ENCODE peak calls at places on chromosomes 4 and X, in five cellular contexts. D is upper lobe of left lung, E is K562, L is HepG2, W is GM12878. G is an unnamed sample.

GRCh38 chr4:166400270-166400894 is 527.3 kb downstream of the TLL1 start:
- ATAC-seq in D (no peak), E (no peak), L (no peak), W (no peak), G (no peak)

GRCh38 chr4:138689182-138689546 is 326.4 kb upstream of the NOCT start:
- ATAC-seq in W (no peak), E (no peak), D (no peak), L (no peak), G (no peak)

GRCh38 chr4:37567781-37568180 is 118.4 kb downstream of the RELL1 start:
- ATAC-seq in L (no peak), D (no peak), W (no peak), E (no peak), G (peak; percentile 16)

GRCh38 chrX:31227250-31227649 is 155.4 kb upstream of the FTHL17 start:
- ATAC-seq in L (peak; percentile 77), D (peak; percentile 45), E (no peak), W (no peak), G (no peak)

GRCh38 chrX:46587753-46588171 is 14.2 kb downstream of the CHST7 start:
- ATAC-seq in E (no peak), W (peak; percentile 7), D (no peak), L (no peak), G (no peak)

GRCh38 chr4:119113033-119113655 is 22.5 kb upstream of the MYOZ2 start:
- ATAC-seq in W (no peak), D (peak; percentile 89), L (no peak), E (no peak), G (peak; percentile 92)

GRCh38 chr4:123304151-123305021 is 92.2 kb upstream of the SPRY1 start:
- ATAC-seq in W (no peak), E (no peak), D (no peak), L (no peak), G (no peak)

GRCh38 chrX:130444641-130445336 is 43.0 kb downstream of the RBMX2 start:
- ATAC-seq in W (no peak), L (no peak), E (no peak), D (no peak), G (no peak)

GRCh38 chrX:15399901-15400500 is 15.8 kb upstream of the VEGFD start:
- ATAC-seq in D (peak; percentile 44), W (no peak), E (no peak), L (peak; percentile 32), G (no peak)

GRCh38 chr4:88335092-88335665 is 43.5 kb upstream of the HERC6 start:
- ATAC-seq in W (no peak), L (peak; percentile 94), D (no peak), E (no peak), G (no peak)

GRCh38 chrX:153455571-153455970 is 9.7 kb upstream of the TREX2 start:
- ATAC-seq in L (no peak), E (no peak), W (no peak), D (no peak), G (no peak)

GRCh38 chr4:90159193-90159592 is 32.0 kb downstream of the CCSER1 start:
- ATAC-seq in E (no peak), L (no peak), W (no peak), D (no peak), G (no peak)

GRCh38 chr4:16194199-16194598 is 32.1 kb downstream of the TAPT1 start:
- ATAC-seq in W (no peak), L (no peak), D (no peak), E (no peak), G (no peak)

GRCh38 chrX:46551494-46552128 is 6.4 kb upstream of the ZNF674 start:
- ATAC-seq in E (peak; percentile 58), D (no peak), L (no peak), W (no peak), G (no peak)

GRCh38 chr4:59805176-59805575 is 1395.0 kb upstream of the ADGRL3 start:
- ATAC-seq in L (no peak), E (no peak), D (no peak), W (no peak), G (no peak)

GRCh38 chr4:45869199-45869598 is 254.7 kb downstream of the GABRG1 start:
- ATAC-seq in E (no peak), L (no peak), W (no peak), D (no peak), G (no peak)

GRCh38 chrX:148984238-148984637 is 483.8 kb downstream of the AFF2 start:
- ATAC-seq in W (no peak), D (no peak), E (no peak), L (no peak), G (no peak)

GRCh38 chr4:8123389-8123788 is 35.2 kb downstream of the ABLIM2 start:
- ATAC-seq in D (no peak), W (no peak), L (no peak), E (no peak), G (no peak)

GRCh38 chr4:164368894-164369293 is 385.0 kb upstream of the SMIM31 start:
- ATAC-seq in E (no peak), L (no peak), D (no peak), W (no peak), G (no peak)

GRCh38 chrX:19647159-19647558 is 131.9 kb upstream of the MAP3K15 start:
- ATAC-seq in W (no peak), L (no peak), E (no peak), D (no peak), G (no peak)

GRCh38 chr4:139973015-139973414 is 181.0 kb downstream of the MAML3 start:
- ATAC-seq in L (no peak), D (no peak), W (no peak), E (no peak), G (no peak)

GRCh38 chrX:15714529-15714928 is 23.5 kb upstream of the CA5B start:
- ATAC-seq in W (no peak), E (no peak), D (no peak), L (no peak), G (no peak)

GRCh38 chr4:122658818-122659295 is 38.0 kb upstream of the IL21 start:
- ATAC-seq in E (no peak), L (no peak), D (no peak), W (peak; percentile 95), G (no peak)

GRCh38 chr4:40193018-40193571 is 3.7 kb upstream of the RHOH start:
- ATAC-seq in W (peak; percentile 40), E (peak; percentile 45), D (no peak), L (peak; percentile 76), G (no peak)

GRCh38 chrX:155768036-155768769 is 112.9 kb upstream of the VAMP7 start:
- ATAC-seq in L (no peak), E (no peak), D (peak; percentile 25), W (no peak), G (no peak)

GRCh38 chr4:3476936-3477749 is 14.0 kb downstream of the DOK7 start:
- ATAC-seq in L (no peak), E (no peak), D (no peak), W (no peak), G (no peak)

GRCh38 chr4:143232277-143232676 is 47.6 kb downstream of the USP38 start:
- ATAC-seq in D (no peak), W (no peak), L (no peak), E (no peak), G (no peak)

GRCh38 chr4:188915175-188915574 is 775.9 kb downstream of the TRIML1 start:
- ATAC-seq in W (no peak), E (no peak), L (no peak), D (no peak), G (no peak)

GRCh38 chr4:88244821-88245579 is 39.4 kb downstream of the PPM1K start:
- ATAC-seq in E (peak; percentile 67), L (peak; percentile 16), D (no peak), W (peak; percentile 41), G (no peak)

GRCh38 chr4:165537028-165537648 is 158.3 kb downstream of the CPE start:
- ATAC-seq in E (peak; percentile 81), L (peak; percentile 72), W (peak; percentile 79), D (peak; percentile 83), G (peak; percentile 51)

GRCh38 chrX:140509468-140510305 is 4.8 kb upstream of the SOX3 start:
- ATAC-seq in D (no peak), L (no peak), W (no peak), E (no peak), G (no peak)

GRCh38 chrX:54413753-54414152 is 26.5 kb upstream of the TSR2 start:
- ATAC-seq in D (no peak), W (no peak), L (peak; percentile 86), E (no peak), G (no peak)

GRCh38 chr4:58188313-58188712 is 1078.1 kb upstream of the IGFBP7 start:
- ATAC-seq in W (no peak), D (no peak), L (no peak), E (no peak), G (no peak)
- TF ChIP-seq EP300 in W (no peak), D (no peak), L (no peak), E (no peak), G (no peak)

DNA sequence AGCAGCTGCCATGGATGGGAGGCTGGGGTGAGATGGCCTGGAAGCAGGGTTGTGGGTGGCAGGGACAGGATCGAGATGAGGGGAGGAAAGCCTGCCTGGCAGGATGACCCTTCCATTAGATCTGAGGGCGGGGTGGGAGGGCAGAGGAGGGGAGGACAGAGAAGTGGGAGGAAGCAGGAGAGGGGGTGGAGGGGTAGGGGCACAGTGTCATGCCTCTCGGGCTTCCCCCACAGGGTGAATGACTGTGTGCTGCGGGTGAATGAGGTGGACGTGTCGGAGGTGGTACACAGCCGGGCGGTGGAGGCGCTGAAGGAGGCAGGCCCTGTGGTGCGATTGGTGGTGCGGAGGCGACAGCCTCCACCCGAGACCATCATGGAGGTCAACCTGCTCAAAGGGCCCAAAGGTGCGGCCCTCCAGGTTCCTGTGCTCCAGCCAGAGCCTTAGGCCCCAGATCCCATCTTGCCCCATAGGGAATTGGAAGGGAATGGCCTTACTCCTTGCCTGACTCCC is 4.9 kb downstream of the DLG3 start:
- ATAC-seq in L (no peak), E (no peak), W (no peak), D (no peak), G (no peak)
- H3K27me3 ChIP-seq in L (peaks cover 9% of the 10 kb centered on the region), E (peaks cover 27% of the 10 kb centered on the region), W (peaks cover 3% of the 10 kb centered on the region), D (no peaks in the 10 kb centered on the region), G (peaks cover 11% of the 10 kb centered on the region)

GRCh38 chrX:1391707-1392375 is at the start of gene SLC25A6:
- ATAC-seq in L (peak; percentile 94), D (peak; percentile 96), E (peak; percentile 98), W (peak; percentile 95), G (peak; percentile 97)
- TF ChIP-seq EP300 in L (no peak), D (peak; percentile 63), E (no peak), W (no peak), G (no peak)

DNA sequence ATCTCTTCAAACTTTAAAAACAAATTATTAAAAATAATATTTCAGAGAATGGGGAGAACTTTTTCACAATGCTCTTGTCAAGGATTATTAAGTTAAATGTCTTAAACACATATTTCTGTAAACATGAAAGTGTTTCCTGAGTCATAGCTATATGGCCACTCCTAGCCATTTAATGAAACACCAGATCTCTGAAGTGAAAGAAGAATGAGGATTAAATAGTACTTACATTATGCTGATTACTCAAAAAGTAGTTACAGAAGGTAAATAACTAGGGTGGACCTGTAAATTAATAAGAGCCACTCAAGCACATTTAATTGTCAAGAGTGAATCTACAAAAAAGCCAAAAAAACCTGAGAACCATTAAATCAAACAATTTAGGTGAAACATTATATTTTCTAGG is 57.6 kb upstream of the GALNT7 start:
- ATAC-seq in W (no peak), D (no peak), L (no peak), E (no peak), G (no peak)
- H3K27me3 ChIP-seq in W (no peaks in the 10 kb centered on the region), D (no peaks in the 10 kb centered on the region), L (no peaks in the 10 kb centered on the region), E (no peaks in the 10 kb centered on the region), G (no peaks in the 10 kb centered on the region)

G was measured in gastroesophageal sphincter.